ENCODE peak calls at places on chromosomes 16 and 17, in ten cellular contexts. O is Peyer's patch; L is CD8-positive, alpha-beta memory T cell; K is HAP-1; C is epithelial cell of proximal tubule; P is fibroblast of the aortic adventitia; G is tibial artery; W is uterus; E is SJSA1; V is CD8-positive, alpha-beta T cell. U is an unnamed sample.

GRCh38 chr17:44557653-44558285 is 485 bp downstream of the FZD2 start:
- DNase-seq in O (peak; percentile 38), L (peak; percentile 30), K (no peak), C (no peak), P (peak; percentile 66), G (peak; percentile 69), W (peak; percentile 36), E (peak; percentile 76), V (peak; percentile 20), U (no peak)

GRCh38 chr16:77431131-77431670 is 3.6 kb downstream of the ADAMTS18 start:
- DNase-seq in O (no peak), L (no peak), K (no peak), C (no peak), P (peak; percentile 39), G (no peak), W (no peak), E (no peak), V (no peak), U (no peak)

GRCh38 chr16:49695782-49696413 is 160.0 kb downstream of the ZNF423 start:
- DNase-seq in O (no peak), L (no peak), K (no peak), C (no peak), P (no peak), G (no peak), W (no peak), E (no peak), V (no peak), U (no peak)

GRCh38 chr16:57967916-57968315 is 3.0 kb downstream of the CNGB1 start:
- DNase-seq in O (no peak), L (no peak), K (no peak), C (no peak), P (no peak), G (no peak), W (no peak), E (no peak), V (no peak), U (no peak)

GRCh38 chr16:67101683-67102082 is 8.1 kb upstream of the PHAF1 start:
- DNase-seq in O (no peak), L (no peak), K (no peak), C (no peak), P (no peak), G (no peak), W (no peak), E (no peak), V (no peak), U (no peak)

GRCh38 chr16:79071424-79071823 is 529.1 kb downstream of the MAF start:
- DNase-seq in O (no peak), L (no peak), K (no peak), C (no peak), P (no peak), G (no peak), W (peak; percentile 80), E (no peak), V (no peak), U (no peak)

GRCh38 chr16:88039591-88039990 is 88.4 kb downstream of the BANP start:
- DNase-seq in O (no peak), L (no peak), K (no peak), C (no peak), P (no peak), G (no peak), W (no peak), E (no peak), V (no peak), U (no peak)

GRCh38 chr17:38742431-38743308 is 5.5 kb downstream of the PCGF2 start:
- DNase-seq in O (no peak), L (no peak), K (no peak), C (no peak), P (peak; percentile 87), G (no peak), W (peak; percentile 83), E (no peak), V (no peak), U (no peak)

GRCh38 chr17:49195746-49196145 is 14.6 kb downstream of the GNGT2 start:
- DNase-seq in O (no peak), L (no peak), K (peak; percentile 28), C (no peak), P (no peak), G (no peak), W (no peak), E (no peak), V (no peak), U (no peak)

GRCh38 chr17:49191917-49192741 is 18.2 kb downstream of the GNGT2 start:
- DNase-seq in O (peak; percentile 89), L (peak; percentile 93), K (peak; percentile 75), C (peak; percentile 43), P (peak; percentile 84), G (peak; percentile 97), W (peak; percentile 92), E (peak; percentile 93), V (peak; percentile 94), U (no peak)

GRCh38 chr17:49193513-49194296 is 16.7 kb downstream of the GNGT2 start:
- DNase-seq in O (peak; percentile 62), L (no peak), K (peak; percentile 46), C (peak; percentile 97), P (peak; percentile 59), G (peak; percentile 77), W (peak; percentile 88), E (peak; percentile 75), V (no peak), U (no peak)

GRCh38 chr17:49196520-49196919 is 13.9 kb downstream of the GNGT2 start:
- DNase-seq in O (no peak), L (no peak), K (no peak), C (no peak), P (no peak), G (no peak), W (no peak), E (no peak), V (no peak), U (no peak)

GRCh38 chr17:49194297-49194607 is 16.1 kb downstream of the GNGT2 start:
- DNase-seq in O (no peak), L (no peak), K (no peak), C (no peak), P (no peak), G (no peak), W (no peak), E (no peak), V (no peak), U (no peak)
- H3K4me3 ChIP-seq in O (no peak overlapping the region), L (no peak overlapping the region), K (no peak overlapping the region), C (no peak overlapping the region), P (no peak overlapping the region), G (no peak overlapping the region), W (no peak overlapping the region), E (no peak overlapping the region), V (no peak overlapping the region), U (no peak overlapping the region)

DNA sequence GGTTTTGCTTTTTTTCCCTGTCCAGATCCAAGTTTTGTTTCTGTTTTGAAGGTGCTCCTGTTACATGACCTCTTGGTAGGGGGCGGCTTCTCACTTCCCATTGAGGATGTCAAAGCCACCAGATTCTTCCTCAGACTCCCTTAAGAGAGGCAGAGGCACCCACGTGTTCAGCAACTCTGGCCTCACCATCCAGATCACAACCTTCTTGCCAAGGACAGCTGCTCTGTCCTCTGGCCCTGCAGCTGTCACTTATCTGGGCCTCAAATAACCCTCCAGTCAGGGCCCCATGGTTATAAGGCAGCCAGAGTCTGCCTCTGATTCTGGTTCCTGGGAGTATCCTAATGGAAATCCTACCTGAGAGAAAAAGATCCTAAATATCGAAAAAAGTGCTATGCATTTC is 208.4 kb downstream of the STX8 start:
- DNase-seq in O (no peak), L (no peak), K (no peak), C (no peak), P (no peak), G (no peak), W (no peak), E (no peak), V (no peak), U (no peak)
- H3K4me3 ChIP-seq in O (no peak overlapping the region), L (no peak overlapping the region), K (no peak overlapping the region), C (no peak overlapping the region), P (no peak overlapping the region), G (no peak overlapping the region), W (no peak overlapping the region), E (no peak overlapping the region), V (no peak overlapping the region), U (no peak overlapping the region)

GRCh38 chr16:47604306-47604705 is 143.2 kb downstream of the PHKB start:
- DNase-seq in O (no peak), L (no peak), K (no peak), C (no peak), P (peak; percentile 5), G (no peak), W (no peak), E (no peak), V (no peak), U (no peak)
- H3K4me3 ChIP-seq in O (no peak overlapping the region), L (no peak overlapping the region), K (no peak overlapping the region), C (no peak overlapping the region), P (no peak overlapping the region), G (no peak overlapping the region), W (no peak overlapping the region), E (no peak overlapping the region), V (no peak overlapping the region), U (no peak overlapping the region)

GRCh38 chr17:16969931-16970906 is 1.7 kb downstream of the TNFRSF13B start:
- DNase-seq in O (peak; percentile 45), L (no peak), K (no peak), C (no peak), P (no peak), G (no peak), W (no peak), E (no peak), V (no peak), U (no peak)
- H3K4me3 ChIP-seq in O (peak overlapping the region; percentile 40), L (no peak overlapping the region), K (no peak overlapping the region), C (no peak overlapping the region), P (no peak overlapping the region), G (no peak overlapping the region), W (no peak overlapping the region), E (no peak overlapping the region), V (no peak overlapping the region), U (no peak overlapping the region)

DNA sequence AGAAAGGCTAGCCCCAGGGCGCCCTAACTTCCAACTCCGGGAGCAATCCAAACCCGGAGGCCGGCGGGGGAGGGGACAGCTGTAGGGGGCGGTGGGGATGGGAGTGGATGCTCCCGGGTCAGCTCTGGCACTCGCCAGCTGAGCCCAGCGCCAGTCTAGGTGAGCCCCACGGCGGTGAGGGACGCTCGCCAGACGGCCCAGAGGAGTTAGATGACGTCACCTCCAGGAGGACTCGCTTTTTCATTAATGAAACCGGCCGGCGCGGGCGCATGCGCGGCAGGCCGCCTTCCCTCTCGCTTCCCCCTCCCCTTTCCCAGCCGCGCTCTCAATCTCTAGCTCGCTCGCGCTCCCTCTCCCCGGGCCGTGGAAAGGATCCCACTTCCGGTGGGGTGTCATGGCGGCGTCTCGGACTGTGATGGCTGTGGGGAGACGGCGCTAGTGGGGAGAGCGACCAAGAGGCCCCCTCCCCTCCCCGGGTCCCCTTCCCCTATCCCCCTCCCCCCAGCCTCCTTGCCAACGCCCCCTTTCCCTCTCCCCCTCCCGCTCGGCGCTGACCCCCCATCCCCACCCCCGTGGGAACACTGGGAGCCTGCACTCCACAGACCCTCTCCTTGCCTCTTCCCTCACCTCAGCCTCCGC is at the start of gene NF1:
- DNase-seq in O (peak; percentile 88), L (peak; percentile 68), K (peak; percentile 97), C (no peak), P (peak; percentile 95), G (peak; percentile 98), W (peak; percentile 97), E (peak; percentile 97), V (peak; percentile 84), U (peak; percentile 66)
- H3K4me3 ChIP-seq in O (peak within 1 kb of the TSS; percentile 94), L (peak within 1 kb of the TSS; percentile 78), K (peak within 1 kb of the TSS; percentile 82), C (peak within 1 kb of the TSS; percentile 83), P (peak within 1 kb of the TSS; percentile 88), G (peak within 1 kb of the TSS; percentile 66), W (peak within 1 kb of the TSS; percentile 96), E (peak within 1 kb of the TSS; percentile 73), V (peak within 1 kb of the TSS; percentile 85), U (peak within 1 kb of the TSS; percentile 74)

DNA sequence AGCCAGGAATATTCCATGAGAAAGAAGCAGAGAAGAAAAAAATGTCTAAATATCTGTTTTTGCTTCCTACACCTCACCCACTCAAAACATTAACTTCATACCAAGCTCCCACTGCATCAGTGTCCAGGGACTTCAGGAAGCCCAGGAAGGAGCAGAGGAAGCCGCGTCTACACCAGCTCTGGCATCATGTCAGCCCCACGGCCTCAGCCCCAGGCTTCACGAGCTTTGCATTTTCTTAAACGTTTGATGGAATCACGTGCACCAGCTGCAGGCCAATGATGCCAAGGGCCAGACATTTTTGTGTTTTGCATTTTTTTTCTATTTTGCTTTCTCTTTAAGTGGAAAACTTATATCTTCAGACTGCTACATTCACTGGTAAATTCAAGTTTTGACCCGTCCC is 48.6 kb downstream of the CDRT4 start:
- DNase-seq in O (no peak), L (no peak), K (no peak), C (no peak), P (no peak), G (peak; percentile 25), W (no peak), E (no peak), V (no peak), U (no peak)
- H3K4me3 ChIP-seq in O (no peak overlapping the region), L (no peak overlapping the region), K (no peak overlapping the region), C (no peak overlapping the region), P (no peak overlapping the region), G (no peak overlapping the region), W (no peak overlapping the region), E (no peak overlapping the region), V (no peak overlapping the region), U (no peak overlapping the region)